ENCODE peak calls at places on chromosomes 11 and 22, in five cellular contexts. W is C1 segment of cervical spinal cord, S is MCF 10A, E is astrocyte of the spinal cord, I is NCI-H774. C is an unnamed sample.

GRCh38 chr22:46484861-46485595 is 52.4 kb downstream of the CELSR1 start:
- DNase-seq in S (no peak), E (peak; percentile 56), W (no peak), I (no peak), C (no peak)

GRCh38 chr11:114296190-114296978 is at the start of gene NNMT:
- DNase-seq in W (no peak), E (peak; percentile 99), S (peak; percentile 99), I (no peak), C (no peak)

GRCh38 chr22:25496396-25497064 is 67.9 kb upstream of the GRK3 start:
- DNase-seq in W (no peak), S (no peak), E (no peak), I (no peak), C (no peak)

GRCh38 chr22:39545310-39546063 is 12.9 kb upstream of the RPS19BP1 start:
- DNase-seq in W (no peak), I (no peak), E (peak; percentile 36), S (no peak), C (no peak)

GRCh38 chr11:111366560-111367410 is 12.3 kb downstream of the POU2AF1 start:
- DNase-seq in E (no peak), I (no peak), S (no peak), W (no peak), C (no peak)

GRCh38 chr11:8310743-8311298 is 47.1 kb upstream of the LMO1 start:
- DNase-seq in E (no peak), S (no peak), W (no peak), I (no peak), C (no peak)

GRCh38 chr11:16981651-16982194 is 32.5 kb downstream of the PLEKHA7 start:
- DNase-seq in W (peak; percentile 81), E (peak; percentile 93), S (no peak), I (no peak), C (peak; percentile 42)

GRCh38 chr22:48754611-48755331 is 1072.9 kb downstream of the BRD1 start:
- DNase-seq in W (no peak), E (no peak), S (no peak), I (no peak), C (no peak)

GRCh38 chr11:7672960-7673723 is at the start of gene CYB5R2:
- DNase-seq in S (no peak), W (peak; percentile 50), E (no peak), I (peak; percentile 21), C (no peak)

C was measured in NCI-H146.